ENCODE peak calls at places on chromosomes 3 and 15, in ten cellular contexts. O, V, Y, F, D, U, X, L, J and R are unnamed samples. For H3K9me3 and H3K36me3, the result is how much of the 10 kb centered on the place peaks cover.

GRCh38 chr3:149448331-149448831 is 26.1 kb upstream of the TM4SF4 start:
- DNase-seq in O (no peak), V (no peak), Y (no peak), F (no peak), D (no peak), U (no peak), X (no peak), L (peak), J (no peak), R (no peak)

GRCh38 chr3:61563614-61564404 is 2.4 kb downstream of the PTPRG start:
- DNase-seq in O (no peak), V (no peak), Y (no peak), F (no peak), D (no peak), U (no peak), X (no peak), L (no peak), J (no peak), R (no peak)

GRCh38 chr3:161333696-161334095 is 37.6 kb downstream of the SPTSSB start:
- DNase-seq in O (no peak), V (no peak), Y (no peak), F (no peak), D (no peak), U (no peak), X (no peak), L (no peak), J (no peak), R (no peak)

GRCh38 chr3:177041021-177041729 is 156.1 kb downstream of the TBL1XR1 start:
- DNase-seq in O (no peak), V (no peak), Y (peak), F (no peak), D (no peak), U (peak), X (no peak), L (peak), J (no peak), R (no peak)

GRCh38 chr3:9473496-9473895 is 76.1 kb downstream of the SETD5 start:
- DNase-seq in O (no peak), V (no peak), Y (no peak), F (no peak), D (no peak), U (no peak), X (no peak), L (no peak), J (no peak), R (no peak)

GRCh38 chr3:186806173-186807055 is at the start of gene RFC4:
- DNase-seq in O (peak), V (peak), Y (peak), F (peak), D (no peak), U (peak), X (no peak), L (peak), J (peak), R (peak)

GRCh38 chr3:27279153-27279552 is 90.0 kb downstream of the NEK10 start:
- DNase-seq in O (no peak), V (no peak), Y (no peak), F (no peak), D (no peak), U (no peak), X (no peak), L (no peak), J (no peak), R (peak)

GRCh38 chr15:97078556-97078955 is 748.1 kb downstream of the NR2F2 start:
- DNase-seq in O (no peak), V (no peak), Y (no peak), F (no peak), D (no peak), U (no peak), X (no peak), L (no peak), J (no peak), R (no peak)

GRCh38 chr3:10204921-10205320 is 40.2 kb downstream of the IRAK2 start:
- DNase-seq in O (no peak), V (no peak), Y (no peak), F (no peak), D (no peak), U (no peak), X (no peak), L (no peak), J (no peak), R (no peak)

GRCh38 chr3:178475062-178475461 is 61.2 kb upstream of the KCNMB2 start:
- DNase-seq in O (no peak), V (no peak), Y (no peak), F (no peak), D (no peak), U (no peak), X (no peak), L (no peak), J (no peak), R (peak)

GRCh38 chr15:93286456-93286855 is 197.4 kb upstream of the RGMA start:
- DNase-seq in O (no peak), V (no peak), Y (no peak), F (no peak), D (no peak), U (no peak), X (no peak), L (no peak), J (no peak), R (no peak)

GRCh38 chr15:31471731-31472430 is 145.2 kb downstream of the KLF13 start:
- DNase-seq in O (no peak), V (no peak), Y (peak), F (no peak), D (no peak), U (no peak), X (no peak), L (no peak), J (no peak), R (no peak)

GRCh38 chr15:78368671-78369070 is 28.5 kb downstream of the CRABP1 start:
- DNase-seq in O (no peak), V (no peak), Y (no peak), F (no peak), D (no peak), U (no peak), X (no peak), L (no peak), J (peak), R (no peak)

GRCh38 chr3:18716101-18716500 is 291.0 kb upstream of the SATB1 start:
- DNase-seq in O (no peak), V (no peak), Y (no peak), F (no peak), D (no peak), U (no peak), X (no peak), L (no peak), J (no peak), R (no peak)

GRCh38 chr15:89908226-89908625 is 4.5 kb downstream of the ARPIN start:
- DNase-seq in O (no peak), V (no peak), Y (no peak), F (no peak), D (no peak), U (no peak), X (no peak), L (no peak), J (no peak), R (no peak)

GRCh38 chr3:150292891-150293290 is 115.2 kb upstream of the TSC22D2 start:
- DNase-seq in O (no peak), V (no peak), Y (no peak), F (no peak), D (no peak), U (no peak), X (no peak), L (no peak), J (no peak), R (no peak)

GRCh38 chr3:27686642-27687041 is 35.5 kb downstream of the EOMES start:
- DNase-seq in O (no peak), V (no peak), Y (no peak), F (no peak), D (no peak), U (no peak), X (no peak), L (no peak), J (no peak), R (no peak)

GRCh38 chr3:43870844-43871626 is 180.3 kb downstream of the ABHD5 start:
- DNase-seq in O (no peak), V (no peak), Y (no peak), F (no peak), D (no peak), U (no peak), X (no peak), L (peak), J (no peak), R (no peak)
- TF ChIP-seq POLR2AphosphoS5 in O (no peak), V (no peak), Y (no peak), F (no peak), D (no peak), U (no peak), X (no peak), L (no peak), J (no peak), R (no peak)

GRCh38 chr3:197567900-197568685 is 12.3 kb upstream of the BDH1 start:
- DNase-seq in O (no peak), V (no peak), Y (no peak), F (no peak), D (no peak), U (no peak), X (no peak), L (no peak), J (no peak), R (no peak)
- H3K9me3 ChIP-seq in O (under half), V (under half), Y (under half), F (under half), D (under half), U (under half), X (under half), L (under half), J (under half), R (under half)

DNA sequence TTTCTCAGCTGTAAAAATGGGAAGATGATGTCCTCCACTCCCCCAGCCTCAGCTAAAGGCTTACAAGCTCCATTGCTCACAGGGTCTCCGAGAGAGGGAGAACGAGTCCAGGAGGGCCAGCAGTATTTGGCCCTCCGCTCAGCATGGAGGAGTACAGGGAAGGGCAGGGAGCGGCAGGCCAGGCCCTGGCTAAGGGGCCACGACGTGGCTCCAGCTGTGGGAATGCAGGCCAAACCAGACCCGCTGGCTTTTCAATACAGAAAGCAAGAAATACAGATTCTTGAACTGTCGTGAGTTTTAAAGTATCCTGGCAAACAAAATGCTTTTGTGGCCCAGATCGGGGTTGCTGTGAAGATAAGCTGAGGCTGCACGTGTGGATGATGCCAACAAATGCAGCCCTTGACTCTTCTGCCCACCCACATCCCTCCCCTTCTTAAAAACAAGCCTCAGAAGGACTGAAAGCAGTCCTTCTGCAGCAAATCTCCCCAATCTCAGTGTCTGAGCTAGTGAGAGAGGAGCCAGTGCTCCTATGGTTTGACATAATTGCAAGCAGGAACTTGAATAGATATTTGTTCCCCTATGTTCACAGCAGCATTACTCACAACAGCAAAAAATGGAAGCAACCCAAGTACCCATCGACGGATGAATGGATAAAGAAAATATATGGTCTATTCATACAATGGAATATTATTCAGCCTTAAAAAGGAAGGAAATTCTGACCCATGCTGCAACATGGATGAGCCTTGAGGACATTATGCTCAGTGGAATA is 18.5 kb upstream of the FBLN2 start:
- DNase-seq in O (no peak), V (no peak), Y (no peak), F (no peak), D (no peak), U (no peak), X (no peak), L (no peak), J (peak), R (no peak)
- H3K36me3 ChIP-seq in O (under half), V (under half), Y (under half), F (under half), D (under half), U (under half), X (under half), L (under half), J (under half), R (under half)

GRCh38 chr3:52313774-52314188 is 2.3 kb upstream of the DNAH1 start:
- DNase-seq in O (no peak), V (peak), Y (peak), F (no peak), D (no peak), U (no peak), X (peak), L (no peak), J (no peak), R (no peak)
- TF ChIP-seq POLR2AphosphoS5 in O (no peak), V (no peak), Y (peak), F (no peak), D (no peak), U (no peak), X (no peak), L (peak), J (no peak), R (peak)

DNA sequence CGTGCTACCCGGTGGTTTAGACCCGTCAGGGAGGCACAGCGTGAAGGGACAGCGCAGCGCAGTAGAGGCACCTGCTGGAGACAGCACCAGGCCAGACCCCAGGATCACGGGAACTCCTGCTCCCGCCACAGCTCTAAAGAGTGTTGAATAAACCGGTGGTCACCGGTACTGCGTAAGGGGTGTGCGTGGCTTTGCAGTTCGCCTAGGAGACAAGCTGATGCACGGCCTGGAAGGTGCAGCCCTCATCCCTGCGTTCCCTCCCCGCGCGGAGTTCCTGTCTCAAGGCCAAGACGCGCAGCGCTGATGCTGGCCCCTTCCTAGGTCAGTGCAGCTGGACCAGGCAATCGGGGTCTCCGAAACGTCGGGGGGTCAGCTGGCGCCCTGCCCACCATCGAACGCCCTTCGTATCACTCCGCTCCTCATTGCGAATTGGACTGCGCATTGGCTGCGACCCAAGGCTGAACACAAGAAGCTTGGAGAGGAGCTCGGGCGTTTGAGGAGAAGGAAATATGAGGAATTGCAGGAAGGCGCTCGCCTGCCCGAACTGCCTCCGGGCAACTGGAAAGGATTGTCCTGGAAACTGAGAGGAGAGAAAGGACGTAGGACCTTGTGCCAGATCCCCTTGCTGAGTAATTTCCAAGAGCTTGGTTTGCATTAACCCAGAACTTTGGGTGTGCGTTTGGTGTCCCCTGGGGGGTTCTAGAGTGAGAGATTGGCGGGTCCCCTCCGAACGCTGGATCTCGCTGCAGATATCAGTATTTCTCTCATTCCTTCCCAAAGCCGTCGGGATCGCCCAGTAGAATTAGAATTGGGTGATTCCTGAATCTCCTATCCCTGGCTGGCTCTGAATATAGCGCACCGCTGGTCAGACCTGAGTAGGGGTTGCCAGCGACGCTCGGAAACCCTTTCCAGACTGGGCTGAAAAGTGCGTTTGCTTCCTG is 2.3 kb upstream of the SOX14 start:
- DNase-seq in O (no peak), V (no peak), Y (no peak), F (no peak), D (no peak), U (no peak), X (no peak), L (peak), J (no peak), R (no peak)
- H3K9me3 ChIP-seq in O (under half), V (under half), Y (under half), F (under half), D (under half), U (under half), X (under half), L (under half), J (under half), R (under half)